ENCODE peak calls at places on chromosomes 3 and 15, in four cellular contexts. N is M059J, G is H54, X is omental fat pad. Q is an unnamed sample.

GRCh38 chr3:33613041-33613440 is 105.0 kb downstream of the CLASP2 start:
- DNase-seq in N (no peak), G (no peak), X (no peak), Q (no peak)

GRCh38 chr3:139202226-139202958 is 141.4 kb upstream of the MRPS22 start:
- DNase-seq in N (peak), G (no peak), X (no peak), Q (no peak)

GRCh38 chr3:78659386-78659987 is 1108.3 kb downstream of the ROBO1 start:
- DNase-seq in N (peak), G (no peak), X (no peak), Q (no peak)

GRCh38 chr3:189304465-189305341 is 132.9 kb downstream of the TPRG1 start:
- DNase-seq in N (peak), G (peak), X (no peak), Q (no peak)

GRCh38 chr3:143634991-143635390 is 213.3 kb downstream of the SLC9A9 start:
- DNase-seq in N (no peak), G (no peak), X (no peak), Q (no peak)

GRCh38 chr15:31016446-31016915 is 25.1 kb upstream of the MTMR10 start:
- DNase-seq in N (peak), G (no peak), X (no peak), Q (no peak)

GRCh38 chr3:189625566-189625965 is 5.6 kb upstream of the TP63 start:
- DNase-seq in N (peak), G (no peak), X (no peak), Q (no peak)

GRCh38 chr3:62376906-62377865 is 3.8 kb upstream of the FEZF2 start:
- DNase-seq in N (no peak), G (no peak), X (no peak), Q (no peak)

GRCh38 chr3:127783166-127783565 is 39.1 kb downstream of the MGLL start:
- DNase-seq in N (no peak), G (no peak), X (no peak), Q (no peak)

GRCh38 chr3:129688310-129688895 is 81.9 kb upstream of the PLXND1 start:
- DNase-seq in N (peak), G (peak), X (no peak), Q (no peak)

GRCh38 chr15:58420579-58421043 is 11.2 kb upstream of the LIPC start:
- DNase-seq in N (no peak), G (no peak), X (no peak), Q (no peak)

GRCh38 chr3:73718326-73719110 is 93.8 kb upstream of the PDZRN3 start:
- DNase-seq in N (no peak), G (no peak), X (no peak), Q (no peak)

GRCh38 chr3:119352235-119352634 is 58.1 kb downstream of the ARHGAP31 start:
- DNase-seq in N (peak), G (no peak), X (no peak), Q (no peak)

GRCh38 chr3:51947215-51947900 is 5.2 kb downstream of the PARP3 start:
- DNase-seq in N (no peak), G (no peak), X (no peak), Q (no peak)

GRCh38 chr3:42061711-42062408 is 29.3 kb upstream of the TRAK1 start:
- DNase-seq in N (peak), G (peak), X (no peak), Q (no peak)

GRCh38 chr3:142875583-142876207 is 13.2 kb downstream of the PCOLCE2 start:
- DNase-seq in N (no peak), G (no peak), X (no peak), Q (no peak)

GRCh38 chr3:109018828-109019227 is 65.1 kb upstream of the GUCA1C start:
- DNase-seq in N (peak), G (no peak), X (no peak), Q (no peak)

GRCh38 chr3:8624612-8625011 is 20.0 kb downstream of the SSUH2 start:
- DNase-seq in N (no peak), G (no peak), X (no peak), Q (no peak)

GRCh38 chr3:101995371-101996046 is 146.2 kb downstream of the NFKBIZ start:
- DNase-seq in N (peak), G (no peak), X (no peak), Q (no peak)

Q was measured in D721Med.